ENCODE peak calls at places on chromosomes 1 and 21, in eight cellular contexts. One of them, this sample, is unnamed.

GRCh38 chr1:214143015-214143775 is 137.8 kb upstream of the SMYD2 start:
- DNase-seq in IMR-90: no peak
- DNase-seq in A549: no peak
- DNase-seq in NB4: no peak
- DNase-seq in transverse colon: no peak
- DNase-seq in stomach: no peak
- DNase-seq in tibial nerve: no peak
- DNase-seq in heart left ventricle: no peak
- DNase-seq in this sample: no peak

GRCh38 chr21:23223882-23224281 is 2225.7 kb downstream of the NCAM2 start:
- DNase-seq in A549: no peak
- DNase-seq in IMR-90: no peak
- DNase-seq in NB4: no peak
- DNase-seq in tibial nerve: no peak
- DNase-seq in heart left ventricle: no peak
- DNase-seq in stomach: no peak
- DNase-seq in transverse colon: no peak
- DNase-seq in this sample: no peak

GRCh38 chr1:25342846-25343245 is 4.7 kb downstream of the TMEM50A start:
- DNase-seq in NB4: no peak
- DNase-seq in tibial nerve: no peak
- DNase-seq in A549: no peak
- DNase-seq in stomach: no peak
- DNase-seq in heart left ventricle: no peak
- DNase-seq in transverse colon: no peak
- DNase-seq in IMR-90: no peak
- DNase-seq in this sample: no peak

GRCh38 chr1:32539584-32540571 is 651 bp downstream of the ZBTB8A start:
- DNase-seq in IMR-90: peak; percentile 54
- DNase-seq in tibial nerve: no peak
- DNase-seq in transverse colon: peak; percentile 44
- DNase-seq in stomach: peak; percentile 34
- DNase-seq in A549: peak; percentile 20
- DNase-seq in heart left ventricle: peak; percentile 12
- DNase-seq in NB4: peak; percentile 44
- DNase-seq in this sample: peak; percentile 32

GRCh38 chr1:45820797-45821196 is 17.4 kb downstream of the MAST2 start:
- DNase-seq in A549: no peak
- DNase-seq in tibial nerve: no peak
- DNase-seq in NB4: no peak
- DNase-seq in heart left ventricle: no peak
- DNase-seq in transverse colon: no peak
- DNase-seq in IMR-90: no peak
- DNase-seq in stomach: no peak
- DNase-seq in this sample: peak; percentile 19

GRCh38 chr1:186930248-186930647 is 101.5 kb downstream of the PLA2G4A start:
- DNase-seq in tibial nerve: no peak
- DNase-seq in stomach: no peak
- DNase-seq in NB4: no peak
- DNase-seq in transverse colon: no peak
- DNase-seq in IMR-90: peak; percentile 58
- DNase-seq in A549: no peak
- DNase-seq in heart left ventricle: no peak
- DNase-seq in this sample: no peak

GRCh38 chr1:33007190-33008050 is 29.3 kb downstream of the AK2 start:
- DNase-seq in stomach: peak; percentile 56
- DNase-seq in NB4: peak; percentile 53
- DNase-seq in heart left ventricle: peak; percentile 38
- DNase-seq in IMR-90: peak; percentile 94
- DNase-seq in transverse colon: peak; percentile 28
- DNase-seq in tibial nerve: no peak
- DNase-seq in A549: peak; percentile 84
- DNase-seq in this sample: peak; percentile 79

GRCh38 chr1:54975709-54976108 is 4.7 kb upstream of the TMEM61 start:
- DNase-seq in NB4: no peak
- DNase-seq in heart left ventricle: no peak
- DNase-seq in IMR-90: no peak
- DNase-seq in transverse colon: no peak
- DNase-seq in A549: no peak
- DNase-seq in tibial nerve: no peak
- DNase-seq in stomach: no peak
- DNase-seq in this sample: no peak

GRCh38 chr1:37495875-37496274 is 18.7 kb downstream of the MEAF6 start:
- DNase-seq in heart left ventricle: no peak
- DNase-seq in tibial nerve: no peak
- DNase-seq in transverse colon: no peak
- DNase-seq in NB4: no peak
- DNase-seq in IMR-90: no peak
- DNase-seq in A549: no peak
- DNase-seq in stomach: no peak
- DNase-seq in this sample: no peak

GRCh38 chr1:168271636-168272035 is 9.0 kb upstream of the TBX19 start:
- DNase-seq in heart left ventricle: no peak
- DNase-seq in IMR-90: no peak
- DNase-seq in transverse colon: no peak
- DNase-seq in NB4: no peak
- DNase-seq in A549: no peak
- DNase-seq in stomach: no peak
- DNase-seq in tibial nerve: no peak
- DNase-seq in this sample: no peak

GRCh38 chr1:89911186-89911976 is 83.5 kb upstream of the ZNF326 start:
- DNase-seq in stomach: no peak
- DNase-seq in transverse colon: no peak
- DNase-seq in IMR-90: peak; percentile 60
- DNase-seq in NB4: no peak
- DNase-seq in heart left ventricle: no peak
- DNase-seq in tibial nerve: no peak
- DNase-seq in A549: peak; percentile 23
- DNase-seq in this sample: no peak

GRCh38 chr1:114510235-114511047 is 562 bp downstream of the TRIM33 start:
- DNase-seq in stomach: peak; percentile 62
- DNase-seq in IMR-90: peak; percentile 30
- DNase-seq in NB4: peak; percentile 57
- DNase-seq in transverse colon: peak; percentile 51
- DNase-seq in tibial nerve: peak; percentile 14
- DNase-seq in heart left ventricle: peak; percentile 36
- DNase-seq in A549: peak; percentile 36
- DNase-seq in this sample: peak; percentile 70

GRCh38 chr1:43329995-43330751 is 7.4 kb upstream of the MPL start:
- DNase-seq in NB4: peak; percentile 95
- DNase-seq in IMR-90: peak; percentile 87
- DNase-seq in tibial nerve: no peak
- DNase-seq in stomach: no peak
- DNase-seq in transverse colon: no peak
- DNase-seq in heart left ventricle: peak; percentile 82
- DNase-seq in A549: no peak
- DNase-seq in this sample: no peak

GRCh38 chr1:203135636-203136305 is 8.2 kb downstream of the ADORA1 start:
- DNase-seq in A549: no peak
- DNase-seq in IMR-90: no peak
- DNase-seq in tibial nerve: no peak
- DNase-seq in stomach: no peak
- DNase-seq in NB4: peak; percentile 82
- DNase-seq in heart left ventricle: no peak
- DNase-seq in transverse colon: no peak
- DNase-seq in this sample: no peak

GRCh38 chr1:232950919-232951579 is 638 bp downstream of the NTPCR start:
- DNase-seq in transverse colon: peak; percentile 39
- DNase-seq in tibial nerve: no peak
- DNase-seq in heart left ventricle: no peak
- DNase-seq in NB4: peak; percentile 76
- DNase-seq in A549: peak; percentile 35
- DNase-seq in stomach: no peak
- DNase-seq in IMR-90: peak; percentile 17
- DNase-seq in this sample: peak; percentile 13

GRCh38 chr1:96710708-96711477 is 10.7 kb upstream of the PTBP2 start:
- DNase-seq in IMR-90: peak; percentile 69
- DNase-seq in heart left ventricle: no peak
- DNase-seq in A549: no peak
- DNase-seq in NB4: peak; percentile 17
- DNase-seq in tibial nerve: no peak
- DNase-seq in stomach: no peak
- DNase-seq in transverse colon: no peak
- DNase-seq in this sample: peak; percentile 15

GRCh38 chr1:81679972-81680371 is 120.8 kb upstream of the ADGRL2 start:
- DNase-seq in IMR-90: peak; percentile 45
- DNase-seq in tibial nerve: no peak
- DNase-seq in heart left ventricle: peak; percentile 11
- DNase-seq in A549: no peak
- DNase-seq in transverse colon: no peak
- DNase-seq in NB4: peak; percentile 34
- DNase-seq in stomach: peak; percentile 56
- DNase-seq in this sample: no peak

GRCh38 chr1:54125671-54126070 is 27.1 kb downstream of the CDCP2 start:
- DNase-seq in transverse colon: peak; percentile 24
- DNase-seq in NB4: no peak
- DNase-seq in A549: no peak
- DNase-seq in heart left ventricle: peak; percentile 32
- DNase-seq in stomach: peak; percentile 63
- DNase-seq in tibial nerve: no peak
- DNase-seq in IMR-90: peak; percentile 26
- DNase-seq in this sample: peak; percentile 61

GRCh38 chr1:21689531-21690165 is 20.5 kb upstream of the RAP1GAP start:
- DNase-seq in IMR-90: no peak
- DNase-seq in stomach: no peak
- DNase-seq in NB4: no peak
- DNase-seq in A549: no peak
- DNase-seq in tibial nerve: no peak
- DNase-seq in heart left ventricle: no peak
- DNase-seq in transverse colon: no peak
- DNase-seq in this sample: no peak
- H3K4me3 ChIP-seq in IMR-90: no peak overlapping the region
- H3K4me3 ChIP-seq in stomach: no peak overlapping the region
- H3K4me3 ChIP-seq in NB4: no peak overlapping the region
- H3K4me3 ChIP-seq in A549: no peak overlapping the region
- H3K4me3 ChIP-seq in tibial nerve: no peak overlapping the region
- H3K4me3 ChIP-seq in heart left ventricle: no peak overlapping the region
- H3K4me3 ChIP-seq in transverse colon: no peak overlapping the region
- H3K4me3 ChIP-seq in this sample: no peak overlapping the region

DNA sequence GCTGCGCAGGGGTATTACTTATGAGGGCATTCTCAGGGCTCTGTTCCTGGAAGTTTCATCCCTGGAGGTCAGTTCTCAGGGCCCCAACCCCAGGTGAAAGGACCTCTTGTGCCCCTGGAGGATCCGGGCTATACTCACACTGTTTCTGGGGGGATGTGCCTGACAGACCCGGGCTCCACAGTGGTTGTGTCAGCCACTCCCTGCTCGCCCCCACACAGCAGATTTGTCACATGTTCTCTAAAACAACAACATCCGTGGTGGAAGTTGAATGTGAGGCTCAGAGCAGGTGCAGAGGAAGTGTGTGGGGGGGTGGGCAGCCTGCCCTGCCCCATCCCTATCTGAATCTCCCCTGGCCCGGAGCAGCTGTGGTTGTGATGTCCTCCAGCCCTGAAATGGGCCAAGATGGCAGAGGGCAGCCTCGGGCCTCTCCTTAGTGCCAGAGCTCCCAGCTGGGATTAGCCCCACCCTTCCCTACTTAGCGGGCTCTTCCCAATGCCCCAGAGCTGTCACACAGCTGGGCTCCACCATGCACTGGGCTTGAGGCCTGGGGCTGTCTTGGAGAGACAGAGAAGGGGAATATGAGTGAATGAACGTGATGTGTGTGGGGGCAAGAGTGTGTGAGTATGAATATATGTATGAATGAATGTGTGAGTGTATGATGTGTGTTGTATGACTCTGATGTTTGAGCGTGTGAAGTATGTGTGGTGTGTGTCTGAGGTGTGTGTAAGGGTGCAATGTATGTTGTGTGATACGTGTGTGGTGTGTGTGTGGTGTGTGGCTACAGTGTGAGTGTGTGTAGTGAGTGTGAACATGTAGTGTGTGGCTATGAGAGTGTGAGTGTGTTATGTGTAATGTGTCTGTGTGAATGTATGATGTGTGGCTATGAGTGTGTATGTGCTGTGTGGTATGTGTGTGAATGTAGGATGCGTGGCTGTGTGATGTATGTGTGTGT is 1.5 kb upstream of the FCMR start:
- DNase-seq in NB4: peak; percentile 24
- DNase-seq in stomach: no peak
- DNase-seq in tibial nerve: no peak
- DNase-seq in IMR-90: no peak
- DNase-seq in heart left ventricle: peak; percentile 23
- DNase-seq in transverse colon: peak; percentile 67
- DNase-seq in A549: no peak
- DNase-seq in this sample: no peak
- TF ChIP-seq POLR2A in NB4: no peak
- TF ChIP-seq POLR2A in stomach: no peak
- TF ChIP-seq POLR2A in tibial nerve: no peak
- TF ChIP-seq POLR2A in IMR-90: no peak
- TF ChIP-seq POLR2A in heart left ventricle: no peak
- TF ChIP-seq POLR2A in transverse colon: peak; percentile 56
- TF ChIP-seq POLR2A in A549: no peak
- TF ChIP-seq POLR2A in this sample: no peak

DNA sequence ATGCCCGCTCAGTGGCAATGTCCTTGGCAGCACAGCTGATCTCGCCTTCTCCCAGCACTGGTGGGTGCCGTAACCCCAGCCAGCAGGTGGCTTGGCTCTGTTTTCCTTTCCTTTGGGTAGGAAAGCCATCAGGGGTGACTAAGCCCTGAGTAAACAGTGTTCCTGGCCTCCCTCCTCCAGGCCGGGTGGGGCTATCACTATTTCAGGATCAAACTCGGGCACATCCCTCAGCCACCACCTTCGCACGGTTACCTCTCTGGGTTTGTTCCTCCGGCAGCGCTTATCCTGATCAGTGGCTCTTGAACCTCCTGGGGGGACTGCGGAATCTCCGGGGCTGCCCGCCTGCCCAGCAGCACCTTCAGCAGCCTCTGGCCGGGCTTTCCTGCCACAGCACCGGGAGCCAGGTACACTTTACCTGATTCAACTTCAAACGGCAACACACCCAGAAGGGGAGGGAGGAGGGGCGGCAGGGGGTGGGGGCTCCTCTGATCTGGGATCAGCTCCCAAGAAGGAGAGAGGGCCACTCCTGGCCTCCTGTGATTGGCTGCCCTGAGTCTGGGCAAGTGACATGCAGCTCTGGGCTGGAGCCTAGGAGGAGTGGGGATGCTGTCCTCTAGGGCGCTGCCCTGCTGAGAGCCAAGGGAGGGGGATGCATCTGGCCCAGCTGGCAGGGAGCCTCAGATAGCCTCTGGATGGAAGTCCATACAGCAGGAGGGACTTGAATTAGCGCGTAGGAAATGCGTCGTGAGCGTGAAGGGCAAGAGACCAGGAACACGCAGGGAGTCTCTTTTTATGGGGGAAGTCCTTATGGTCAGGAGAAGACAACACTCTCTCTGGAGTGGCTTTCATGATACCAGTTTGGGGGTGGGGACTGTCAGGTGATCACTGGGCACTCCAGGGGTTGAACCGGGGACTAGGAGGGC is at the start of gene ASCL5:
- DNase-seq in IMR-90: peak; percentile 59
- DNase-seq in NB4: no peak
- DNase-seq in transverse colon: peak; percentile 56
- DNase-seq in stomach: peak; percentile 79
- DNase-seq in heart left ventricle: no peak
- DNase-seq in tibial nerve: no peak
- DNase-seq in A549: peak; percentile 84
- DNase-seq in this sample: peak; percentile 64
- H3K4me3 ChIP-seq in IMR-90: no peak within 1 kb of the TSS
- H3K4me3 ChIP-seq in NB4: no peak within 1 kb of the TSS
- H3K4me3 ChIP-seq in transverse colon: no peak within 1 kb of the TSS
- H3K4me3 ChIP-seq in stomach: no peak within 1 kb of the TSS
- H3K4me3 ChIP-seq in heart left ventricle: no peak within 1 kb of the TSS
- H3K4me3 ChIP-seq in tibial nerve: no peak within 1 kb of the TSS
- H3K4me3 ChIP-seq in A549: no peak within 1 kb of the TSS
- H3K4me3 ChIP-seq in this sample: no peak within 1 kb of the TSS

GRCh38 chr1:68232354-68233148 is at the start of gene WLS:
- DNase-seq in tibial nerve: peak; percentile 72
- DNase-seq in NB4: no peak
- DNase-seq in heart left ventricle: peak; percentile 84
- DNase-seq in transverse colon: peak; percentile 81
- DNase-seq in IMR-90: peak; percentile 80
- DNase-seq in A549: peak; percentile 47
- DNase-seq in stomach: peak; percentile 83
- DNase-seq in this sample: peak; percentile 75
- TF ChIP-seq POLR2A in tibial nerve: peak; percentile 80
- TF ChIP-seq POLR2A in NB4: no peak
- TF ChIP-seq POLR2A in heart left ventricle: peak; percentile 81
- TF ChIP-seq POLR2A in transverse colon: peak; percentile 86
- TF ChIP-seq POLR2A in IMR-90: peak; percentile 95
- TF ChIP-seq POLR2A in A549: no peak
- TF ChIP-seq POLR2A in stomach: peak; percentile 41
- TF ChIP-seq POLR2A in this sample: peak; percentile 59

This sample was measured in adrenal gland.